ENCODE peak calls at places on chromosome 6, in eight cellular contexts. E, J, K, R, H, Q, A and V are unnamed samples.

GRCh38 chr6:65199121-65199520 is 507.9 kb downstream of the EYS start:
- DNase-seq in E (no peak), J (no peak), K (no peak), R (no peak), H (no peak), Q (no peak), A (no peak), V (no peak)

GRCh38 chr6:45946887-45947286 is 68.8 kb downstream of the CLIC5 start:
- DNase-seq in E (no peak), J (no peak), K (no peak), R (no peak), H (no peak), Q (peak; percentile 12), A (no peak), V (no peak)

GRCh38 chr6:125904871-125905270 is 51.7 kb upstream of the HINT3 start:
- DNase-seq in E (no peak), J (peak; percentile 92), K (peak; percentile 31), R (peak; percentile 72), H (no peak), Q (peak; percentile 78), A (no peak), V (no peak)

GRCh38 chr6:60670036-60670435 is 1616.0 kb downstream of the KHDRBS2 start:
- DNase-seq in E (no peak), J (no peak), K (no peak), R (no peak), H (no peak), Q (no peak), A (no peak), V (no peak)

GRCh38 chr6:5112065-5112799 is 27.1 kb downstream of the PPP1R3G start:
- DNase-seq in E (no peak), J (peak; percentile 79), K (no peak), R (no peak), H (no peak), Q (peak; percentile 52), A (no peak), V (no peak)

GRCh38 chr6:152378154-152378553 is 259.0 kb downstream of the SYNE1 start:
- DNase-seq in E (no peak), J (no peak), K (no peak), R (no peak), H (no peak), Q (peak; percentile 46), A (no peak), V (peak; percentile 35)

GRCh38 chr6:150599199-150600002 is at the start of gene PLEKHG1:
- DNase-seq in E (peak; percentile 42), J (no peak), K (peak; percentile 44), R (peak; percentile 71), H (peak; percentile 20), Q (no peak), A (peak; percentile 80), V (peak; percentile 25)

GRCh38 chr6:135655055-135655454 is 157.5 kb upstream of the AHI1 start:
- DNase-seq in E (no peak), J (no peak), K (no peak), R (no peak), H (no peak), Q (peak; percentile 51), A (no peak), V (no peak)

GRCh38 chr6:38279423-38279822 is 360.3 kb downstream of the BTBD9 start:
- DNase-seq in E (no peak), J (no peak), K (no peak), R (no peak), H (no peak), Q (no peak), A (no peak), V (no peak)

GRCh38 chr6:152356659-152357058 is 280.5 kb downstream of the SYNE1 start:
- DNase-seq in E (no peak), J (no peak), K (peak; percentile 12), R (no peak), H (no peak), Q (peak; percentile 47), A (no peak), V (no peak)

GRCh38 chr6:24761193-24761835 is 13.4 kb upstream of the GMNN start:
- DNase-seq in E (no peak), J (no peak), K (no peak), R (peak; percentile 37), H (no peak), Q (no peak), A (no peak), V (no peak)

GRCh38 chr6:38375937-38376336 is 263.8 kb downstream of the BTBD9 start:
- DNase-seq in E (no peak), J (no peak), K (no peak), R (no peak), H (no peak), Q (no peak), A (no peak), V (no peak)

GRCh38 chr6:100740439-100740838 is 140.7 kb downstream of the ASCC3 start:
- DNase-seq in E (no peak), J (no peak), K (no peak), R (no peak), H (no peak), Q (no peak), A (no peak), V (no peak)

GRCh38 chr6:100344761-100345160 is 120.0 kb downstream of the SIM1 start:
- DNase-seq in E (no peak), J (no peak), K (no peak), R (no peak), H (no peak), Q (peak; percentile 82), A (no peak), V (no peak)

GRCh38 chr6:88908598-88909548 is 54.5 kb downstream of the RNGTT start:
- DNase-seq in E (no peak), J (no peak), K (no peak), R (no peak), H (no peak), Q (no peak), A (peak; percentile 29), V (no peak)

GRCh38 chr6:43376551-43376981 is 7.1 kb upstream of the ZNF318 start:
- DNase-seq in E (no peak), J (no peak), K (no peak), R (peak; percentile 52), H (no peak), Q (peak; percentile 59), A (no peak), V (no peak)

GRCh38 chr6:14002176-14002947 is 77.6 kb downstream of the RNF182 start:
- DNase-seq in E (no peak), J (no peak), K (no peak), R (no peak), H (no peak), Q (no peak), A (no peak), V (no peak)